ENCODE peak calls at places on chromosomes 11 and 22, in seven cellular contexts. One of them, this sample, is unnamed.

GRCh38 chr11:72588656-72589410 is 85.4 kb downstream of the PDE2A start:
- DNase-seq in stomach: no peak
- DNase-seq in fibroblast of lung: no peak
- DNase-seq in stimulated activated CD4-positive, alpha-beta T cell treated with anti-CD3 and anti-CD28 coated beads, Interleukin-12 subunit alpha, Interleukin-12 subunit beta, amount 100 ng/mL, for 48 hours: no peak
- DNase-seq in GM04504: no peak
- DNase-seq in putamen: no peak
- DNase-seq in NCI-H187 treated with DMSO at 0.1 percent for 48 hours: no peak
- DNase-seq in this sample: no peak

GRCh38 chr11:62324738-62325556 is 12.3 kb upstream of the ASRGL1 start:
- DNase-seq in stomach: no peak
- DNase-seq in fibroblast of lung: no peak
- DNase-seq in stimulated activated CD4-positive, alpha-beta T cell treated with anti-CD3 and anti-CD28 coated beads, Interleukin-12 subunit alpha, Interleukin-12 subunit beta, amount 100 ng/mL, for 48 hours: peak; percentile 50
- DNase-seq in GM04504: no peak
- DNase-seq in putamen: no peak
- DNase-seq in NCI-H187 treated with DMSO at 0.1 percent for 48 hours: no peak
- DNase-seq in this sample: no peak

GRCh38 chr11:64103377-64103985 is 62.4 kb downstream of the MACROD1 start:
- DNase-seq in stomach: no peak
- DNase-seq in fibroblast of lung: no peak
- DNase-seq in stimulated activated CD4-positive, alpha-beta T cell treated with anti-CD3 and anti-CD28 coated beads, Interleukin-12 subunit alpha, Interleukin-12 subunit beta, amount 100 ng/mL, for 48 hours: no peak
- DNase-seq in GM04504: no peak
- DNase-seq in putamen: no peak
- DNase-seq in NCI-H187 treated with DMSO at 0.1 percent for 48 hours: peak; percentile 45
- DNase-seq in this sample: no peak

GRCh38 chr22:44259366-44260215 is 53.2 kb downstream of the SHISAL1 start:
- DNase-seq in stomach: no peak
- DNase-seq in fibroblast of lung: no peak
- DNase-seq in stimulated activated CD4-positive, alpha-beta T cell treated with anti-CD3 and anti-CD28 coated beads, Interleukin-12 subunit alpha, Interleukin-12 subunit beta, amount 100 ng/mL, for 48 hours: no peak
- DNase-seq in GM04504: no peak
- DNase-seq in putamen: no peak
- DNase-seq in NCI-H187 treated with DMSO at 0.1 percent for 48 hours: no peak
- DNase-seq in this sample: peak; percentile 9

GRCh38 chr22:36027960-36028645 is 521 bp downstream of the RBFOX2 start:
- DNase-seq in stomach: no peak
- DNase-seq in fibroblast of lung: no peak
- DNase-seq in stimulated activated CD4-positive, alpha-beta T cell treated with anti-CD3 and anti-CD28 coated beads, Interleukin-12 subunit alpha, Interleukin-12 subunit beta, amount 100 ng/mL, for 48 hours: peak; percentile 14
- DNase-seq in GM04504: no peak
- DNase-seq in putamen: no peak
- DNase-seq in NCI-H187 treated with DMSO at 0.1 percent for 48 hours: no peak
- DNase-seq in this sample: no peak

GRCh38 chr11:128629516-128630106 is 42.3 kb upstream of the ETS1 start:
- DNase-seq in stomach: no peak
- DNase-seq in fibroblast of lung: no peak
- DNase-seq in stimulated activated CD4-positive, alpha-beta T cell treated with anti-CD3 and anti-CD28 coated beads, Interleukin-12 subunit alpha, Interleukin-12 subunit beta, amount 100 ng/mL, for 48 hours: no peak
- DNase-seq in GM04504: no peak
- DNase-seq in putamen: no peak
- DNase-seq in NCI-H187 treated with DMSO at 0.1 percent for 48 hours: no peak
- DNase-seq in this sample: no peak

GRCh38 chr11:125078516-125079140 is 15.5 kb downstream of the SLC37A2 start:
- DNase-seq in stomach: no peak
- DNase-seq in fibroblast of lung: no peak
- DNase-seq in stimulated activated CD4-positive, alpha-beta T cell treated with anti-CD3 and anti-CD28 coated beads, Interleukin-12 subunit alpha, Interleukin-12 subunit beta, amount 100 ng/mL, for 48 hours: no peak
- DNase-seq in GM04504: no peak
- DNase-seq in putamen: no peak
- DNase-seq in NCI-H187 treated with DMSO at 0.1 percent for 48 hours: no peak
- DNase-seq in this sample: no peak

GRCh38 chr11:77060234-77060633 is 6.5 kb upstream of the CAPN5 start:
- DNase-seq in stomach: no peak
- DNase-seq in fibroblast of lung: no peak
- DNase-seq in stimulated activated CD4-positive, alpha-beta T cell treated with anti-CD3 and anti-CD28 coated beads, Interleukin-12 subunit alpha, Interleukin-12 subunit beta, amount 100 ng/mL, for 48 hours: no peak
- DNase-seq in GM04504: no peak
- DNase-seq in putamen: no peak
- DNase-seq in NCI-H187 treated with DMSO at 0.1 percent for 48 hours: no peak
- DNase-seq in this sample: no peak

GRCh38 chr11:126546191-126546590 is 190.7 kb downstream of the ST3GAL4 start:
- DNase-seq in stomach: no peak
- DNase-seq in fibroblast of lung: no peak
- DNase-seq in stimulated activated CD4-positive, alpha-beta T cell treated with anti-CD3 and anti-CD28 coated beads, Interleukin-12 subunit alpha, Interleukin-12 subunit beta, amount 100 ng/mL, for 48 hours: no peak
- DNase-seq in GM04504: no peak
- DNase-seq in putamen: no peak
- DNase-seq in NCI-H187 treated with DMSO at 0.1 percent for 48 hours: no peak
- DNase-seq in this sample: no peak

GRCh38 chr11:78635814-78636506 is 61.3 kb upstream of the NARS2 start:
- DNase-seq in stomach: no peak
- DNase-seq in fibroblast of lung: no peak
- DNase-seq in stimulated activated CD4-positive, alpha-beta T cell treated with anti-CD3 and anti-CD28 coated beads, Interleukin-12 subunit alpha, Interleukin-12 subunit beta, amount 100 ng/mL, for 48 hours: no peak
- DNase-seq in GM04504: no peak
- DNase-seq in putamen: no peak
- DNase-seq in NCI-H187 treated with DMSO at 0.1 percent for 48 hours: no peak
- DNase-seq in this sample: no peak

GRCh38 chr11:976431-977160 is 50.9 kb downstream of the AP2A2 start:
- DNase-seq in stomach: no peak
- DNase-seq in fibroblast of lung: peak; percentile 63
- DNase-seq in stimulated activated CD4-positive, alpha-beta T cell treated with anti-CD3 and anti-CD28 coated beads, Interleukin-12 subunit alpha, Interleukin-12 subunit beta, amount 100 ng/mL, for 48 hours: no peak
- DNase-seq in GM04504: peak; percentile 27
- DNase-seq in putamen: peak; percentile 73
- DNase-seq in NCI-H187 treated with DMSO at 0.1 percent for 48 hours: no peak
- DNase-seq in this sample: no peak